ENCODE peak calls at places on chromosomes 16 and 17, in seven cellular contexts. F is aorta, C is spleen, Y is vagina, N is HCT116, V is mucosa of descending colon, W is AG04450. T is an unnamed sample.

GRCh38 chr17:10360578-10360977 is 12.2 kb downstream of the MYH13 start:
- DNase-seq in V (no peak), Y (no peak), N (no peak), C (no peak), W (no peak), F (no peak), T (no peak)

GRCh38 chr17:1644493-1645206 is 882 bp downstream of the SCARF1 start:
- DNase-seq in V (no peak), Y (peak; percentile 85), C (no peak), W (no peak), N (no peak), F (peak; percentile 73), T (no peak)

GRCh38 chr17:46154151-46154816 is 38.9 kb downstream of the KANSL1 start:
- DNase-seq in N (no peak), W (no peak), C (no peak), F (no peak), V (no peak), Y (no peak), T (no peak)

GRCh38 chr16:27650073-27650701 is 100.2 kb downstream of the KATNIP start:
- DNase-seq in Y (no peak), V (peak; percentile 52), F (no peak), C (no peak), W (no peak), N (no peak), T (no peak)

GRCh38 chr16:80369559-80369958 is 171.2 kb upstream of the DYNLRB2 start:
- DNase-seq in Y (no peak), C (no peak), W (peak; percentile 38), F (no peak), N (no peak), V (peak; percentile 64), T (peak; percentile 19)

GRCh38 chr17:59972778-59973177 is 8.2 kb upstream of the RNFT1 start:
- DNase-seq in C (no peak), Y (no peak), V (no peak), N (no peak), W (no peak), F (no peak), T (peak; percentile 0)

GRCh38 chr16:52561910-52562741 is 15.2 kb upstream of the TOX3 start:
- DNase-seq in V (peak; percentile 59), F (no peak), N (no peak), C (no peak), W (no peak), Y (no peak), T (no peak)

GRCh38 chr17:74612046-74612445 is 11.5 kb downstream of the CD300E start:
- DNase-seq in W (no peak), F (peak; percentile 44), N (no peak), Y (no peak), V (no peak), C (no peak), T (no peak)

GRCh38 chr17:65751263-65751662 is 189.8 kb upstream of the AXIN2 start:
- DNase-seq in V (no peak), F (no peak), N (no peak), Y (no peak), W (no peak), C (no peak), T (no peak)

GRCh38 chr17:78714534-78714933 is 67.5 kb downstream of the CYTH1 start:
- DNase-seq in W (no peak), N (no peak), Y (no peak), C (no peak), V (no peak), F (no peak), T (no peak)

GRCh38 chr17:74864866-74865395 is 5.2 kb upstream of the GRIN2C start:
- DNase-seq in N (peak; percentile 44), W (no peak), Y (no peak), V (peak; percentile 84), F (peak; percentile 92), C (peak; percentile 93), T (no peak)

GRCh38 chr17:75084039-75084660 is 3.6 kb upstream of the SLC16A5 start:
- DNase-seq in F (no peak), N (no peak), C (no peak), W (no peak), V (no peak), Y (no peak), T (no peak)

GRCh38 chr17:16361874-16362273 is 8.6 kb upstream of the CENPV start:
- DNase-seq in N (no peak), F (no peak), W (no peak), C (peak; percentile 1), V (no peak), Y (no peak), T (no peak)

GRCh38 chr17:4533522-4534502 is 21.4 kb downstream of the MYBBP1A start:
- DNase-seq in F (no peak), V (peak; percentile 63), W (no peak), C (no peak), N (no peak), Y (no peak), T (no peak)

GRCh38 chr16:51153275-51153991 is 2.4 kb upstream of the SALL1 start:
- DNase-seq in C (no peak), V (no peak), Y (no peak), F (no peak), W (no peak), N (no peak), T (no peak)

GRCh38 chr16:19168173-19169080 is at the start of gene SYT17:
- DNase-seq in F (no peak), V (peak; percentile 83), C (peak; percentile 74), Y (no peak), W (no peak), N (no peak), T (no peak)

GRCh38 chr16:53080345-53081031 is 25.7 kb downstream of the CHD9 start:
- DNase-seq in N (no peak), V (no peak), W (peak; percentile 65), Y (peak; percentile 95), C (no peak), F (no peak), T (peak; percentile 81)

GRCh38 chr16:53886482-53887378 is 182.8 kb downstream of the FTO start:
- DNase-seq in C (no peak), Y (no peak), N (no peak), V (no peak), W (no peak), F (no peak), T (no peak)

GRCh38 chr16:70793851-70794502 is 7.0 kb downstream of the VAC14 start:
- DNase-seq in C (no peak), V (no peak), Y (no peak), F (no peak), W (no peak), N (no peak), T (no peak)

GRCh38 chr16:57349212-57350031 is 9.2 kb upstream of the CCL22 start:
- DNase-seq in C (peak; percentile 84), N (no peak), Y (no peak), V (no peak), W (no peak), F (no peak), T (no peak)

GRCh38 chr17:5747276-5747675 is 163.0 kb upstream of the NLRP1 start:
- DNase-seq in N (no peak), Y (no peak), C (no peak), F (no peak), V (no peak), W (no peak), T (no peak)

GRCh38 chr17:73352261-73352660 is 40.5 kb upstream of the CDC42EP4 start:
- DNase-seq in C (no peak), F (no peak), N (no peak), Y (no peak), V (no peak), W (no peak), T (no peak)

GRCh38 chr17:6927290-6927844 is 68.5 kb upstream of the ALOX12 start:
- DNase-seq in V (no peak), N (no peak), Y (no peak), C (no peak), W (peak; percentile 6), F (no peak), T (peak; percentile 40)

GRCh38 chr17:39635614-39636176 is 1.2 kb upstream of the STARD3 start:
- DNase-seq in F (no peak), Y (no peak), N (no peak), V (no peak), W (no peak), C (no peak), T (no peak)

GRCh38 chr16:86824751-86825310 is 246.5 kb downstream of the FOXL1 start:
- DNase-seq in Y (no peak), V (no peak), W (no peak), F (no peak), N (no peak), C (peak; percentile 47), T (peak; percentile 54)

GRCh38 chr16:50812876-50813466 is 71.1 kb downstream of the CYLD start:
- DNase-seq in V (no peak), Y (no peak), W (no peak), N (no peak), C (no peak), F (no peak), T (no peak)

GRCh38 chr17:55672585-55673501 is 49.8 kb downstream of the TMEM100 start:
- DNase-seq in Y (no peak), F (no peak), W (no peak), V (no peak), N (no peak), C (no peak), T (no peak)

GRCh38 chr16:85380905-85381737 is 232.0 kb upstream of the GSE1 start:
- DNase-seq in N (no peak), V (no peak), F (no peak), C (no peak), W (no peak), Y (no peak), T (no peak)
- H3K4me3 ChIP-seq in N (no peak overlapping the region), V (no peak overlapping the region), F (no peak overlapping the region), C (no peak overlapping the region), W (no peak overlapping the region), Y (no peak overlapping the region), T (no peak overlapping the region)

DNA sequence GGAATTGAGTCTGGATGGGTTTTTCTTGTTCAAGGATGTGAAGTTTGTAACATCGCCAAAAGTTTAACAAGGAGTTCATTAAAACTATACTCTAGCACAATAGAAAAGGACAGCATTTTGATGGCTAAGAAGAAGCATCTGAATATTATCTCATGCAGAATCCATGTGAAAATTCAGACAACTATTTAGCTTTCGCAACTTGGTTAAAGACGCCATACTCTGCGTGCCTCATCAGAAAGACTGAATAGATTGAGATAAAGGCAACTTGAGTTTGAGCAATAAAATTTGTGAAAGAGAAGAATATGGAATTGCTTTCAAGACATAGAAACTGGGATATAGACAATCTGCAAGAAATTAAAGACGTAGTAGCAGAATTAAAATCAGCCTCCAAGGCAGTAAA is 151.1 kb upstream of the MYOCD start:
- DNase-seq in F (no peak), N (no peak), Y (no peak), W (no peak), V (no peak), C (no peak), T (no peak)
- H3K4me3 ChIP-seq in F (no peak overlapping the region), N (no peak overlapping the region), Y (no peak overlapping the region), W (no peak overlapping the region), V (no peak overlapping the region), C (no peak overlapping the region), T (no peak overlapping the region)

GRCh38 chr17:29178750-29179231 is 1.4 kb downstream of the MYO18A start:
- DNase-seq in N (no peak), V (peak; percentile 62), C (no peak), F (no peak), W (no peak), Y (no peak), T (no peak)
- H3K4me3 ChIP-seq in N (peak overlapping the region; percentile 58), V (no peak overlapping the region), C (no peak overlapping the region), F (no peak overlapping the region), W (peak overlapping the region; percentile 67), Y (peak overlapping the region; percentile 75), T (peak overlapping the region; percentile 58)

DNA sequence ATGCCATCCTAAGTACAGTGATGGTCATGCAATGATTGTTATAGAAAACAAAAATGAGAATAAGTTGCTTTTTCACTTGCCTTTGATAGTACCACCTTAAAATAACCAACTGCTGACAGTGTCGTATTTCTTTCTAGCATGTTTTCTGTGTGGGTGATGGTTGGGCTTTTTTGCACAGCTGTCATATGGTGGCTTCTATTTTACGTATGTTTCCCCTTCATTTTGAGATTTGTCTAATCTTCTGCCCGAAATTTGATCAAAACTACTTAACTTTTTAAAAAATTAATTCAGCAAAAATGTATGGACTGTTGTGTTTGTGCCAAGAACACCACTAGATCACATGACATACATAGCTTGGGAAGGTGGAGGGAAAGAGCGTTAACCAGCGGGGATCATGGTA is 90.7 kb downstream of the CLEC16A start:
- DNase-seq in Y (no peak), N (no peak), F (no peak), W (no peak), V (no peak), C (no peak), T (no peak)
- H3K4me3 ChIP-seq in Y (no peak overlapping the region), N (no peak overlapping the region), F (no peak overlapping the region), W (no peak overlapping the region), V (no peak overlapping the region), C (no peak overlapping the region), T (no peak overlapping the region)